ENCODE peak calls at places on chromosomes 13 and 19, in nine cellular contexts. P is T-helper 17 cell; F is GM12865; M is NCI-H1092; D is GM04503; N is activated naive CD8-positive, alpha-beta T cell treated with anti-CD3 and anti-CD28 coated beads, Interleukin-2, amount 50 U/mL, for 24 hours; L is COLO829; E is activated naive CD4-positive, alpha-beta T cell treated with anti-CD3 and anti-CD28 coated beads for 36 hours; O is aorta. U is an unnamed sample.

GRCh38 chr19:1409204-1410005 is 2.0 kb downstream of the DAZAP1 start:
- DNase-seq in P (no peak), F (no peak), M (no peak), D (no peak), N (no peak), L (no peak), E (no peak), O (no peak), U (no peak)

GRCh38 chr19:18122424-18122823 is 24.8 kb downstream of the MAST3 start:
- DNase-seq in P (no peak), F (no peak), M (no peak), D (no peak), N (no peak), L (no peak), E (no peak), O (no peak), U (no peak)

GRCh38 chr13:109784590-109785140 is 1.7 kb downstream of the IRS2 start:
- DNase-seq in P (peak; percentile 57), F (no peak), M (peak; percentile 59), D (no peak), N (peak; percentile 76), L (no peak), E (peak; percentile 63), O (peak; percentile 90), U (no peak)

GRCh38 chr13:20924758-20925394 is 22.3 kb upstream of the XPO4 start:
- DNase-seq in P (peak; percentile 36), F (peak; percentile 86), M (peak; percentile 80), D (no peak), N (peak; percentile 81), L (peak; percentile 53), E (peak; percentile 89), O (peak; percentile 83), U (no peak)

GRCh38 chr13:107461751-107462150 is 753.6 kb downstream of the LIG4 start:
- DNase-seq in P (no peak), F (no peak), M (no peak), D (no peak), N (no peak), L (no peak), E (no peak), O (no peak), U (no peak)

GRCh38 chr13:62643007-62643483 is 1227.4 kb upstream of the PCDH20 start:
- DNase-seq in P (no peak), F (peak; percentile 39), M (no peak), D (no peak), N (peak; percentile 3), L (no peak), E (peak; percentile 28), O (no peak), U (no peak)

GRCh38 chr19:14318873-14319272 is 62.4 kb upstream of the ADGRE5 start:
- DNase-seq in P (no peak), F (peak; percentile 34), M (no peak), D (no peak), N (peak; percentile 21), L (no peak), E (peak; percentile 36), O (no peak), U (no peak)

GRCh38 chr13:89982406-89983085 is 1364.9 kb upstream of the MIR17HG start:
- DNase-seq in P (no peak), F (no peak), M (no peak), D (no peak), N (no peak), L (no peak), E (no peak), O (no peak), U (no peak)

GRCh38 chr19:3671680-3672574 is 28.3 kb downstream of the PIP5K1C start:
- DNase-seq in P (no peak), F (no peak), M (no peak), D (no peak), N (peak; percentile 63), L (no peak), E (peak; percentile 58), O (no peak), U (no peak)

GRCh38 chr19:47356900-47357299 is 7.8 kb downstream of the DHX34 start:
- DNase-seq in P (no peak), F (no peak), M (no peak), D (no peak), N (no peak), L (no peak), E (no peak), O (no peak), U (no peak)

GRCh38 chr19:29612121-29612520 is 6.0 kb downstream of the POP4 start:
- DNase-seq in P (no peak), F (no peak), M (no peak), D (no peak), N (no peak), L (no peak), E (no peak), O (no peak), U (no peak)

GRCh38 chr13:22455036-22455435 is 725.7 kb upstream of the SGCG start:
- DNase-seq in P (no peak), F (no peak), M (peak; percentile 6), D (no peak), N (no peak), L (no peak), E (no peak), O (no peak), U (no peak)

GRCh38 chr13:27159806-27160563 is 11.6 kb downstream of the USP12 start:
- DNase-seq in P (no peak), F (no peak), M (no peak), D (no peak), N (no peak), L (no peak), E (no peak), O (no peak), U (no peak)

GRCh38 chr19:41427647-41428480 is 690 bp upstream of the B3GNT8 start:
- DNase-seq in P (no peak), F (no peak), M (no peak), D (no peak), N (peak; percentile 38), L (no peak), E (peak; percentile 26), O (no peak), U (peak; percentile 79)

GRCh38 chr19:14476663-14477401 is 1.7 kb upstream of the PTGER1 start:
- DNase-seq in P (peak; percentile 31), F (no peak), M (no peak), D (peak; percentile 42), N (no peak), L (no peak), E (no peak), O (no peak), U (no peak)

GRCh38 chr19:6058411-6059201 is 51.7 kb downstream of the RFX2 start:
- DNase-seq in P (no peak), F (no peak), M (no peak), D (no peak), N (no peak), L (no peak), E (no peak), O (no peak), U (peak; percentile 69)

GRCh38 chr13:36428083-36428482 is 4.2 kb upstream of the CCNA1 start:
- DNase-seq in P (no peak), F (no peak), M (no peak), D (no peak), N (no peak), L (no peak), E (no peak), O (no peak), U (no peak)

GRCh38 chr13:28657784-28658538 is 969 bp upstream of the POMP start:
- DNase-seq in P (no peak), F (peak; percentile 58), M (no peak), D (no peak), N (no peak), L (peak; percentile 46), E (no peak), O (no peak), U (no peak)

GRCh38 chr13:50025446-50025845 is 10.2 kb downstream of the KCNRG start:
- DNase-seq in P (no peak), F (no peak), M (no peak), D (no peak), N (no peak), L (no peak), E (no peak), O (no peak), U (no peak)

GRCh38 chr19:11198769-11199469 is 1.6 kb upstream of the KANK2 start:
- DNase-seq in P (no peak), F (no peak), M (no peak), D (no peak), N (no peak), L (no peak), E (no peak), O (no peak), U (no peak)

GRCh38 chr19:33394006-33394722 is 20.7 kb downstream of the CEBPG start:
- DNase-seq in P (no peak), F (no peak), M (no peak), D (peak; percentile 70), N (no peak), L (no peak), E (no peak), O (peak; percentile 82), U (no peak)

GRCh38 chr13:79458436-79458835 is 22.5 kb upstream of the NDFIP2 start:
- DNase-seq in P (no peak), F (no peak), M (no peak), D (no peak), N (no peak), L (no peak), E (no peak), O (no peak), U (no peak)

GRCh38 chr13:109667754-109668360 is 118.5 kb downstream of the IRS2 start:
- DNase-seq in P (no peak), F (no peak), M (no peak), D (no peak), N (no peak), L (no peak), E (no peak), O (no peak), U (no peak)

GRCh38 chr13:50460366-50460765 is 383.1 kb downstream of the DLEU7 start:
- DNase-seq in P (no peak), F (no peak), M (no peak), D (no peak), N (no peak), L (no peak), E (no peak), O (no peak), U (no peak)

GRCh38 chr19:37963190-37963947 is 56.4 kb downstream of the SIPA1L3 start:
- DNase-seq in P (no peak), F (no peak), M (no peak), D (peak; percentile 68), N (no peak), L (no peak), E (no peak), O (peak; percentile 60), U (no peak)

GRCh38 chr19:51040151-51040550 is 5.3 kb upstream of the KLK12 start:
- DNase-seq in P (no peak), F (no peak), M (no peak), D (no peak), N (no peak), L (no peak), E (no peak), O (no peak), U (no peak)

GRCh38 chr13:21365574-21365973 is 93.5 kb downstream of the ZDHHC20 start:
- DNase-seq in P (no peak), F (no peak), M (no peak), D (no peak), N (peak; percentile 17), L (no peak), E (peak; percentile 36), O (no peak), U (no peak)

GRCh38 chr19:11797491-11797890 is 832 bp upstream of the ZNF491 start:
- DNase-seq in P (peak; percentile 48), F (peak; percentile 88), M (peak; percentile 93), D (no peak), N (peak; percentile 80), L (peak; percentile 70), E (peak; percentile 93), O (peak; percentile 85), U (peak; percentile 80)

GRCh38 chr13:50075619-50076097 is 60.4 kb downstream of the KCNRG start:
- DNase-seq in P (no peak), F (peak; percentile 44), M (no peak), D (no peak), N (no peak), L (no peak), E (no peak), O (no peak), U (no peak)

GRCh38 chr13:73967397-73968165 is 166.6 kb downstream of the KLF12 start:
- DNase-seq in P (no peak), F (peak; percentile 92), M (no peak), D (no peak), N (no peak), L (no peak), E (no peak), O (no peak), U (no peak)

GRCh38 chr13:113548171-113548641 is 36.3 kb upstream of the TFDP1 start:
- DNase-seq in P (no peak), F (no peak), M (peak; percentile 58), D (no peak), N (no peak), L (no peak), E (no peak), O (no peak), U (peak; percentile 73)

U was measured in coronary artery.